ENCODE peak calls at places on chromosomes 16 and 17, in five cellular contexts. Q is Panc1, R is cardiac fibroblast, O is AG04449, H is Peyer's patch. P is an unnamed sample.
A peak's percentile ranks its signal among the peaks of the same experiment; 100 is the strongest.

GRCh38 chr17:72974605-72975232 is 117.8 kb downstream of the SLC39A11 start:
- DNase-seq in Q (peak; percentile 64), H (no peak), R (no peak), O (no peak), P (no peak)

GRCh38 chr17:72588961-72589360 is 468.1 kb downstream of the SOX9 start:
- DNase-seq in Q (peak; percentile 69), H (peak; percentile 88), R (no peak), O (no peak), P (no peak)

GRCh38 chr17:33684714-33685113 is 391.6 kb upstream of the ASIC2 start:
- DNase-seq in Q (no peak), O (no peak), H (no peak), R (no peak), P (no peak)

GRCh38 chr16:8634991-8635736 is 13.7 kb downstream of the METTL22 start:
- DNase-seq in Q (no peak), H (no peak), R (peak; percentile 45), O (no peak), P (no peak)

GRCh38 chr16:4316103-4316731 is 350 bp downstream of the GLIS2 start:
- DNase-seq in Q (no peak), R (peak; percentile 21), O (no peak), H (no peak), P (no peak)

GRCh38 chr17:7133424-7133823 is 18.8 kb upstream of the ASGR2 start:
- DNase-seq in Q (no peak), O (no peak), R (peak; percentile 3), H (peak; percentile 49), P (no peak)

GRCh38 chr17:79905832-79906231 is 66.6 kb upstream of the CBX4 start:
- DNase-seq in H (no peak), Q (no peak), O (no peak), R (no peak), P (no peak)

GRCh38 chr16:84278968-84279367 is 15.7 kb upstream of the WFDC1 start:
- DNase-seq in Q (no peak), H (no peak), O (no peak), R (no peak), P (no peak)

GRCh38 chr16:17828012-17828411 is 357.3 kb upstream of the XYLT1 start:
- DNase-seq in R (peak; percentile 41), H (no peak), O (peak; percentile 82), Q (no peak), P (peak; percentile 92)

GRCh38 chr17:45408611-45409421 is 23.9 kb downstream of the ARHGAP27 start:
- DNase-seq in R (no peak), Q (no peak), H (peak; percentile 56), O (no peak), P (no peak)

GRCh38 chr17:66353937-66354401 is 51.6 kb downstream of the PRKCA start:
- DNase-seq in O (peak; percentile 14), H (no peak), R (peak; percentile 37), Q (no peak), P (no peak)

GRCh38 chr16:78376452-78376851 is 277.0 kb downstream of the WWOX start:
- DNase-seq in H (no peak), Q (no peak), R (no peak), O (no peak), P (no peak)

GRCh38 chr16:3804426-3805016 is 76.0 kb downstream of the CREBBP start:
- DNase-seq in Q (no peak), R (no peak), O (no peak), H (no peak), P (no peak)

GRCh38 chr16:8958344-8958808 is 5.3 kb downstream of the USP7 start:
- DNase-seq in H (no peak), Q (no peak), O (no peak), R (peak; percentile 36), P (no peak)

GRCh38 chr17:67218385-67218950 is 26.5 kb downstream of the HELZ start:
- DNase-seq in O (no peak), R (no peak), Q (no peak), H (no peak), P (no peak)

GRCh38 chr16:54856871-54857270 is 73.8 kb upstream of the IRX5 start:
- DNase-seq in O (no peak), Q (no peak), R (no peak), H (no peak), P (no peak)

GRCh38 chr17:58339775-58340622 is 11.4 kb upstream of the TSPOAP1 start:
- DNase-seq in Q (no peak), H (no peak), R (no peak), O (no peak), P (no peak)

GRCh38 chr17:55298111-55298510 is 33.4 kb downstream of the HLF start:
- DNase-seq in R (no peak), O (no peak), Q (no peak), H (no peak), P (no peak)

DNA sequence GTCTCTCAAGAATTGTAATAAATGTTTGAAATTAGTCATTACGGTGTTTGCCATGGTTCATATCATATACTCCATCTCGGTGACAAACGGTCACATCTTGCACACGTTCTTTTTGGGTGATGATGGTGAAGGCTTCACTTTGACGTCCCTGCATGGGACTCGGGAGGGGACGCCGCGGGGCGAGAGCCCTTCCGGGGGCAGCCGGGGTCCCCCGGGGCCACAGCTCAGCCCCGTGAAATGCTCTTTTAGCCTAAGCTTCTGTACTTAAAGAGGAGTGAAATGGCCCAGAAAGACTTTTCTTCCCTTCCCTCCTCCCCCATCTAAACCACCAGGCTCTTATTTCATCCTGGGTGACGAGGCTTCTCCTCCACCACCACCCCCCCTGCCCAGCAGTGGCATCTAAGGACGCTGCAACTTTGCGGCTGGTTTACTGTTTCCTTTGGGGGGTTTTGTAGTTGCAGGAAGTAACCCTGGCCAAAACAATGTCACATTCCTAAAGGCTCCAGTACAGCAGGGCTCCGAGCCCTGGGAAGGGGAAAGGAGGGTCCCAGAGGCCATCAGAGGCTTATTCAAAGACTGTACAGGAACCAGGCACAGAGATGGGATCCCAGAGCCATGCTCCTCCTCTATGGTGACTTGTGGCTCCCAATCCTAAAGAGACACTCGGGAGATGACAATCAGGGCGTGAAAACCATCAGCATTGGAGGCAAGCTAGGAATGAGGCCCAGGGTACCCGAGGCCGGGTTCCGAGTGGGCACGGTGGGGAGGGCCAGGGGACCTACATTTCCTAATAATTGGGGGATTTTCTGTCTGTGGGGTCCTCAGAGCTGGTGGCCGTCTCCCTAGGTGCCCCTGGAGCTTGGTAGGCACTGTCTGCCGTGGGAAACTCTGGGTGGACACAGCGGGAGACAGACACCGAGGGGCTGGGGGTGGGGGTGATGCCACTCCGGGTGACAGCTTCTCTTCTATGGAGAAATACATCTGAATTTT is 312.8 kb upstream of the TNRC6C start:
- DNase-seq in H (no peak), Q (no peak), O (no peak), R (peak; percentile 32), P (no peak)
- H3K4me3 ChIP-seq in H (no peak overlapping the region), Q (no peak overlapping the region), O (no peak overlapping the region), R (no peak overlapping the region), P (no peak overlapping the region)

GRCh38 chr17:64276961-64277505 is 14.0 kb upstream of the TEX2 start:
- DNase-seq in O (no peak), H (no peak), Q (no peak), R (no peak), P (no peak)

GRCh38 chr17:64277831-64278562 is 14.9 kb upstream of the TEX2 start:
- DNase-seq in O (no peak), Q (no peak), H (no peak), R (peak; percentile 32), P (no peak)

GRCh38 chr17:64282753-64283080 is 19.7 kb upstream of the TEX2 start:
- DNase-seq in R (no peak), H (no peak), Q (no peak), O (no peak), P (no peak)

GRCh38 chr17:64278614-64279013 is 15.6 kb upstream of the TEX2 start:
- DNase-seq in H (no peak), R (peak; percentile 63), Q (no peak), O (no peak), P (no peak)

GRCh38 chr17:64281962-64282752 is 19.1 kb upstream of the TEX2 start:
- DNase-seq in O (no peak), R (peak; percentile 89), Q (no peak), H (no peak), P (peak; percentile 72)
- TF ChIP-seq CTCF in O (peak; percentile 62), R (peak; percentile 74), Q (peak; percentile 83), H (peak; percentile 60), P (peak; percentile 76)

DNA sequence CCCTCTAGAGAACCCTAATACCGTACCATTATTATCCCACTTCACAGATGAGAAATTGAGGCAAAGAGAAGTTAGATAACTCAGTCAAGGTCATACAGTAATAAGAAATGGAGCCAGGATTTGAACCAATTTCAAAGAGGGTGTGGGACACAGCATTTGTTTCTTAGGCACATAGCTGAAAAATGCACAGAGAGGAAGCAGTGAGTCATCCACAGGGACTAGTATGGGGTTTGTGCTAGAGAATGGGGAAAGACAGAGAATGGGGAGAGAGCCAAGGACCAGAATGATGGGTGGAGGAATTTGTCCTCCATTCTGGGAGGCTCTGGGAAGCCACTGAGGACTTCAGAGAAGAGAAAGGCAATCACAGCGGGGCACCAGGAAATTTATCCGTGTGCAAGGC is 77.9 kb upstream of the ZFHX3 start:
- DNase-seq in O (peak; percentile 33), R (peak; percentile 90), Q (no peak), H (no peak), P (peak; percentile 8)
- H3K4me3 ChIP-seq in O (no peak overlapping the region), R (no peak overlapping the region), Q (no peak overlapping the region), H (no peak overlapping the region), P (no peak overlapping the region)

GRCh38 chr16:6081320-6081976 is 983.9 kb upstream of the EEF2KMT start:
- DNase-seq in Q (peak; percentile 13), H (no peak), O (no peak), R (no peak), P (peak; percentile 4)
- TF ChIP-seq CTCF in Q (peak; percentile 84), H (peak; percentile 45), O (peak; percentile 21), R (peak; percentile 35), P (peak; percentile 80)

DNA sequence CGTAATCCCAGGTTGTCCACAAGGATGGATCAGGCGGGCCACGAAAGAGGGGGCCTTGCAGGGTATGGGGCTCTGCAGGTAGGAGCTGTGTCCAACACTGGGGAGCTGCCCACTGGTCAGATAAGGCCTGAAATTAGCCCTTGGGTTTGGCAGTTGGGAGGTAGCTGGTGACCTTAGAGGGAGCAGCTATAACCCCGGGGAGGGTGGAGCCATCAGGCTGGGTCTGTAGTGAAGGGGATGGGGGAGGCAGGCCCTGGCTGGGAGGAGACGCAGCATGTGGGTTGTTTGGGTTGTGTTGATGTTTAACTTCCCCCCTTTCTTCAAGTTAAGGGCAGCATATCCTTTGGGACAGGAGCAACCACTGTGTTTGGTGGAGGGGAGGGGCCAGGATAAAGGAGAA is 5.9 kb downstream of the MLLT6 start:
- DNase-seq in H (no peak), Q (no peak), O (no peak), R (no peak), P (no peak)
- H3K4me3 ChIP-seq in H (no peak overlapping the region), Q (no peak overlapping the region), O (no peak overlapping the region), R (no peak overlapping the region), P (no peak overlapping the region)

GRCh38 chr16:15523092-15523541 is 88.7 kb downstream of the BMERB1 start:
- DNase-seq in O (no peak), H (peak; percentile 67), R (no peak), Q (no peak), P (no peak)
- TF ChIP-seq CTCF in O (no peak), H (peak; percentile 15), R (no peak), Q (no peak), P (no peak)

GRCh38 chr17:8618825-8619224 is 11.7 kb downstream of the MYH10 start:
- DNase-seq in R (no peak), H (no peak), Q (no peak), O (no peak), P (no peak)

GRCh38 chr17:8619294-8619693 is 11.2 kb downstream of the MYH10 start:
- DNase-seq in Q (no peak), O (no peak), R (no peak), H (no peak), P (peak; percentile 56)

GRCh38 chr17:8623591-8623990 is 6.9 kb downstream of the MYH10 start:
- DNase-seq in Q (no peak), O (no peak), R (peak; percentile 52), H (no peak), P (no peak)

GRCh38 chr17:8621585-8621984 is 8.9 kb downstream of the MYH10 start:
- DNase-seq in R (peak; percentile 63), Q (no peak), O (no peak), H (no peak), P (no peak)

GRCh38 chr17:8622191-8622590 is 8.3 kb downstream of the MYH10 start:
- DNase-seq in H (no peak), R (no peak), Q (no peak), O (no peak), P (no peak)
- H3K4me3 ChIP-seq in H (no peak overlapping the region), R (no peak overlapping the region), Q (no peak overlapping the region), O (no peak overlapping the region), P (no peak overlapping the region)